ENCODE peak calls at places on chromosome 1, in seven cellular contexts. One of them, this sample, is unnamed.

GRCh38 chr1:10471411-10472219 is 714 bp downstream of the DFFA start:
- DNase-seq in fibroblast of lung: peak
- DNase-seq in fibroblast of pulmonary artery: peak
- DNase-seq in kidney: no peak
- DNase-seq in lower leg skin: no peak
- DNase-seq in neural progenitor cell: no peak
- DNase-seq in sigmoid colon: no peak
- DNase-seq in this sample: peak

GRCh38 chr1:54805981-54806381 is 4.9 kb upstream of the TTC22 start:
- DNase-seq in fibroblast of lung: no peak
- DNase-seq in fibroblast of pulmonary artery: no peak
- DNase-seq in kidney: no peak
- DNase-seq in lower leg skin: peak
- DNase-seq in neural progenitor cell: no peak
- DNase-seq in sigmoid colon: no peak
- DNase-seq in this sample: no peak

GRCh38 chr1:226965581-226966440 is 25.7 kb downstream of the COQ8A start:
- DNase-seq in fibroblast of lung: no peak
- DNase-seq in fibroblast of pulmonary artery: no peak
- DNase-seq in kidney: peak
- DNase-seq in lower leg skin: no peak
- DNase-seq in neural progenitor cell: no peak
- DNase-seq in sigmoid colon: peak
- DNase-seq in this sample: no peak

GRCh38 chr1:212669102-212669501 is 30.5 kb downstream of the BATF3 start:
- DNase-seq in fibroblast of lung: peak
- DNase-seq in fibroblast of pulmonary artery: peak
- DNase-seq in kidney: no peak
- DNase-seq in lower leg skin: no peak
- DNase-seq in neural progenitor cell: peak
- DNase-seq in sigmoid colon: no peak
- DNase-seq in this sample: no peak

GRCh38 chr1:84698718-84699117 is 8.5 kb upstream of the SSX2IP start:
- DNase-seq in fibroblast of lung: peak
- DNase-seq in fibroblast of pulmonary artery: peak
- DNase-seq in kidney: no peak
- DNase-seq in lower leg skin: no peak
- DNase-seq in neural progenitor cell: no peak
- DNase-seq in sigmoid colon: no peak
- DNase-seq in this sample: peak

GRCh38 chr1:202938287-202938925 is 11.4 kb upstream of the KLHL12 start:
- DNase-seq in fibroblast of lung: no peak
- DNase-seq in fibroblast of pulmonary artery: no peak
- DNase-seq in kidney: no peak
- DNase-seq in lower leg skin: no peak
- DNase-seq in neural progenitor cell: no peak
- DNase-seq in sigmoid colon: no peak
- DNase-seq in this sample: no peak

GRCh38 chr1:18160290-18160942 is 52.8 kb downstream of the IGSF21 start:
- DNase-seq in fibroblast of lung: no peak
- DNase-seq in fibroblast of pulmonary artery: no peak
- DNase-seq in kidney: no peak
- DNase-seq in lower leg skin: peak
- DNase-seq in neural progenitor cell: no peak
- DNase-seq in sigmoid colon: peak
- DNase-seq in this sample: no peak

GRCh38 chr1:206489980-206490534 is 17.3 kb upstream of the RASSF5 start:
- DNase-seq in fibroblast of lung: peak
- DNase-seq in fibroblast of pulmonary artery: peak
- DNase-seq in kidney: peak
- DNase-seq in lower leg skin: peak
- DNase-seq in neural progenitor cell: peak
- DNase-seq in sigmoid colon: peak
- DNase-seq in this sample: no peak

GRCh38 chr1:225454733-225455132 is 26.9 kb upstream of the LBR start:
- DNase-seq in fibroblast of lung: peak
- DNase-seq in fibroblast of pulmonary artery: peak
- DNase-seq in kidney: peak
- DNase-seq in lower leg skin: no peak
- DNase-seq in neural progenitor cell: no peak
- DNase-seq in sigmoid colon: peak
- DNase-seq in this sample: peak

GRCh38 chr1:202807367-202807925 is 775 bp downstream of the KDM5B start:
- DNase-seq in fibroblast of lung: peak
- DNase-seq in fibroblast of pulmonary artery: no peak
- DNase-seq in kidney: peak
- DNase-seq in lower leg skin: peak
- DNase-seq in neural progenitor cell: peak
- DNase-seq in sigmoid colon: peak
- DNase-seq in this sample: no peak

GRCh38 chr1:97668945-97669344 is 251.9 kb downstream of the DPYD start:
- DNase-seq in fibroblast of lung: peak
- DNase-seq in fibroblast of pulmonary artery: peak
- DNase-seq in kidney: no peak
- DNase-seq in lower leg skin: no peak
- DNase-seq in neural progenitor cell: no peak
- DNase-seq in sigmoid colon: no peak
- DNase-seq in this sample: no peak

GRCh38 chr1:246220495-246221065 is 286.5 kb downstream of the SMYD3 start:
- DNase-seq in fibroblast of lung: no peak
- DNase-seq in fibroblast of pulmonary artery: no peak
- DNase-seq in kidney: no peak
- DNase-seq in lower leg skin: no peak
- DNase-seq in neural progenitor cell: no peak
- DNase-seq in sigmoid colon: no peak
- DNase-seq in this sample: no peak

GRCh38 chr1:228846952-228847351 is 111.7 kb downstream of the RHOU start:
- DNase-seq in fibroblast of lung: no peak
- DNase-seq in fibroblast of pulmonary artery: no peak
- DNase-seq in kidney: no peak
- DNase-seq in lower leg skin: no peak
- DNase-seq in neural progenitor cell: no peak
- DNase-seq in sigmoid colon: no peak
- DNase-seq in this sample: no peak

GRCh38 chr1:26861889-26862371 is 1.0 kb upstream of the SFN start:
- DNase-seq in fibroblast of lung: no peak
- DNase-seq in fibroblast of pulmonary artery: no peak
- DNase-seq in kidney: peak
- DNase-seq in lower leg skin: no peak
- DNase-seq in neural progenitor cell: no peak
- DNase-seq in sigmoid colon: no peak
- DNase-seq in this sample: no peak

GRCh38 chr1:217244946-217245345 is 385.9 kb downstream of the GPATCH2 start:
- DNase-seq in fibroblast of lung: no peak
- DNase-seq in fibroblast of pulmonary artery: no peak
- DNase-seq in kidney: no peak
- DNase-seq in lower leg skin: no peak
- DNase-seq in neural progenitor cell: no peak
- DNase-seq in sigmoid colon: no peak
- DNase-seq in this sample: peak

GRCh38 chr1:93775224-93775623 is 93.6 kb upstream of the BCAR3 start:
- DNase-seq in fibroblast of lung: no peak
- DNase-seq in fibroblast of pulmonary artery: no peak
- DNase-seq in kidney: no peak
- DNase-seq in lower leg skin: no peak
- DNase-seq in neural progenitor cell: no peak
- DNase-seq in sigmoid colon: no peak
- DNase-seq in this sample: no peak

GRCh38 chr1:164767257-164768044 is 208.5 kb downstream of the PBX1 start:
- DNase-seq in fibroblast of lung: peak
- DNase-seq in fibroblast of pulmonary artery: peak
- DNase-seq in kidney: no peak
- DNase-seq in lower leg skin: no peak
- DNase-seq in neural progenitor cell: no peak
- DNase-seq in sigmoid colon: no peak
- DNase-seq in this sample: peak

GRCh38 chr1:147545133-147545532 is 3.8 kb downstream of the BCL9 start:
- DNase-seq in fibroblast of lung: peak
- DNase-seq in fibroblast of pulmonary artery: peak
- DNase-seq in kidney: peak
- DNase-seq in lower leg skin: peak
- DNase-seq in neural progenitor cell: peak
- DNase-seq in sigmoid colon: no peak
- DNase-seq in this sample: peak

GRCh38 chr1:115539061-115539460 is 102.7 kb upstream of the VANGL1 start:
- DNase-seq in fibroblast of lung: no peak
- DNase-seq in fibroblast of pulmonary artery: peak
- DNase-seq in kidney: no peak
- DNase-seq in lower leg skin: no peak
- DNase-seq in neural progenitor cell: no peak
- DNase-seq in sigmoid colon: peak
- DNase-seq in this sample: no peak

DNA sequence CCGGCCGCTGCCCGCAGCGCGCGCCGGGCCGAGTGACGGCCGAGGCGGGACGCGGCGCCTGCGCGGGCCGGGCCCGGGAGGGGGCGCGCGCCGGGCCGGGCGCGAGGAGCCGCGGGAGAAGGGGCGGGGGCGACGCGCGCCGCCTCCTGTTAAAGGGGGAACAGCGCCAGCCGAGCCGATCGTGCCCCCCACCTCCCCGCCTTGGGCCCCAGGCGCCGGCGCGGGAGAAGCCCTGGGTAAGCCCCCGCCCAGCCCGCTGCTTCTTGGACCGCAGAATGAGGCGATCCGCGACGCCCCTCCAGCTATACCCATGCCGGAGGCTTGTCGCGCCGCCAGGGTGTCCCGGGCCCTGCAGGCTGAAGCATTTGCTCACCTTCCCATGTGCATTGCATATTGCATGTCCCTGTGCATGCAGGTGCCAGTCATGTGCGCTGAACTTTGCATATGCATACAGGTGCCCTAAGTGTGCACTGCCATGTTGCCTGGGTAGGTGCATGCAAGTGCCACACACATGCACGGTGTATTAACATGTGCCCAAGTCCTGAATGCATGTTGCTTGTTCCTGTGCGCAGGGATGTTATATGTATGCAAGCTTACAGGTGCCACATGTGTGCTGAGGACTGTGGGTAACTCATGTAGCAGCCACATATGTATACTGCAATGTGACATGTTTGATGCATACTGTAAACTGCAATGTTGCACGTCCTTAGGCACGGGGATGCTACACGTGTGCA is at the start of gene ADGRB2:
- DNase-seq in fibroblast of lung: no peak
- DNase-seq in fibroblast of pulmonary artery: no peak
- DNase-seq in kidney: no peak
- DNase-seq in lower leg skin: no peak
- DNase-seq in neural progenitor cell: peak
- DNase-seq in sigmoid colon: no peak
- DNase-seq in this sample: no peak
- TF ChIP-seq CTCF in fibroblast of lung: no peak
- TF ChIP-seq CTCF in fibroblast of pulmonary artery: no peak
- TF ChIP-seq CTCF in kidney: no peak
- TF ChIP-seq CTCF in lower leg skin: no peak
- TF ChIP-seq CTCF in neural progenitor cell: peak
- TF ChIP-seq CTCF in sigmoid colon: no peak
- TF ChIP-seq CTCF in this sample: no peak

GRCh38 chr1:156866679-156867015 is 6.0 kb downstream of the NTRK1 start:
- DNase-seq in fibroblast of lung: no peak
- DNase-seq in fibroblast of pulmonary artery: no peak
- DNase-seq in kidney: peak
- DNase-seq in lower leg skin: no peak
- DNase-seq in neural progenitor cell: no peak
- DNase-seq in sigmoid colon: no peak
- DNase-seq in this sample: no peak

GRCh38 chr1:156870734-156871133 is 10.1 kb downstream of the NTRK1 start:
- DNase-seq in fibroblast of lung: peak
- DNase-seq in fibroblast of pulmonary artery: peak
- DNase-seq in kidney: no peak
- DNase-seq in lower leg skin: no peak
- DNase-seq in neural progenitor cell: no peak
- DNase-seq in sigmoid colon: no peak
- DNase-seq in this sample: no peak

GRCh38 chr1:156865865-156866678 is 5.4 kb downstream of the NTRK1 start:
- DNase-seq in fibroblast of lung: no peak
- DNase-seq in fibroblast of pulmonary artery: no peak
- DNase-seq in kidney: peak
- DNase-seq in lower leg skin: no peak
- DNase-seq in neural progenitor cell: no peak
- DNase-seq in sigmoid colon: no peak
- DNase-seq in this sample: no peak

GRCh38 chr1:156869455-156869854 is 8.8 kb downstream of the NTRK1 start:
- DNase-seq in fibroblast of lung: no peak
- DNase-seq in fibroblast of pulmonary artery: no peak
- DNase-seq in kidney: no peak
- DNase-seq in lower leg skin: no peak
- DNase-seq in neural progenitor cell: no peak
- DNase-seq in sigmoid colon: no peak
- DNase-seq in this sample: no peak

GRCh38 chr1:156868341-156868740 is 7.7 kb downstream of the NTRK1 start:
- DNase-seq in fibroblast of lung: no peak
- DNase-seq in fibroblast of pulmonary artery: no peak
- DNase-seq in kidney: peak
- DNase-seq in lower leg skin: no peak
- DNase-seq in neural progenitor cell: no peak
- DNase-seq in sigmoid colon: no peak
- DNase-seq in this sample: no peak
- H3K4me3 ChIP-seq in fibroblast of lung: no peak
- H3K4me3 ChIP-seq in fibroblast of pulmonary artery: no peak
- H3K4me3 ChIP-seq in kidney: no peak
- H3K4me3 ChIP-seq in lower leg skin: no peak
- H3K4me3 ChIP-seq in neural progenitor cell: no peak
- H3K4me3 ChIP-seq in sigmoid colon: no peak
- H3K4me3 ChIP-seq in this sample: no peak

DNA sequence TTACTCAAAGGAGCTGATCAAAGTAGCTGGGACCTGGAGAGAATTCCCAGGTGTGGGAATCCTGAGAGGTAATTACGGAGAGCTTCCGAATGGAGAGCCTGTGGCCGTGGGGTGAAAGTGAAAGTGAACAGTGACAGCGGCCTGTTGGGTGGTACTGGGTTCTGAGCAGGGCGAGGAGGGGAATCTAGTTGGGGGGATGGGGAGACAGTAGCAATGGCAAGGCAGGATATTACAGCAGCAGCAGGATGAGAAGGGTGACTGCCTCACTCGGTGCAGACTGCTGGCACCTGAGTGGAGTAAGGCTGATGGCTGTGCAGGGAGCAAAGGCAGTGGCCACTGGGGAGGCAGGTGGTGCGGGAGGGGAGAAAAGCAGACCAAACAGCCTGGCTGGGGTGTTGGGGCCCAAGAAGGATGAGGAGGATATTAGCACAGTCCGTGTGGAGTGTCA is 70.3 kb upstream of the PRDX6 start:
- DNase-seq in fibroblast of lung: no peak
- DNase-seq in fibroblast of pulmonary artery: no peak
- DNase-seq in kidney: no peak
- DNase-seq in lower leg skin: no peak
- DNase-seq in neural progenitor cell: no peak
- DNase-seq in sigmoid colon: no peak
- DNase-seq in this sample: no peak
- TF ChIP-seq CTCF in fibroblast of lung: no peak
- TF ChIP-seq CTCF in fibroblast of pulmonary artery: no peak
- TF ChIP-seq CTCF in kidney: no peak
- TF ChIP-seq CTCF in lower leg skin: no peak
- TF ChIP-seq CTCF in neural progenitor cell: no peak
- TF ChIP-seq CTCF in sigmoid colon: no peak
- TF ChIP-seq CTCF in this sample: no peak

DNA sequence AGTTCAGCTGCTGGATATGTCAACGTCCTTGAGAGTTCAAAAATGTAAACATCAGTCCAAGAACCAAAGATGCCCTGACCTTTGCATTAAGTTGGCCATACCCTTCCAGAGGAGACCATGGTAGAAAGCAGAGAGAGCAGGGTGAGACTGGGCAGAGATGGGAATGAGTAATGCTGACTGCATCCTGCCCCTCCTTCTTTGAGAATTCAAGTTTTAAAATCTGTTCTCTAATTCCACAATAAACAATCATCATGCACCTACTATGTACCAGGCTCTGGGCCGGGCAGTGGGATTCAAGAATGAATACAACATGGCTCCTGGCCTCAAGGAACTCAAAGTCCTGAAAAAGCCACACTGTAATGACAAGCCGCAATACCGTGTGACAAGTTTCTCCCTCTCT is 3.9 kb upstream of the HAO2 start:
- DNase-seq in fibroblast of lung: peak
- DNase-seq in fibroblast of pulmonary artery: no peak
- DNase-seq in kidney: no peak
- DNase-seq in lower leg skin: no peak
- DNase-seq in neural progenitor cell: no peak
- DNase-seq in sigmoid colon: no peak
- DNase-seq in this sample: no peak
- H3K4me3 ChIP-seq in fibroblast of lung: no peak
- H3K4me3 ChIP-seq in fibroblast of pulmonary artery: no peak
- H3K4me3 ChIP-seq in kidney: no peak
- H3K4me3 ChIP-seq in lower leg skin: no peak
- H3K4me3 ChIP-seq in neural progenitor cell: no peak
- H3K4me3 ChIP-seq in sigmoid colon: no peak
- H3K4me3 ChIP-seq in this sample: no peak